ENCODE peak calls at places on chromosomes 3 and 15, in four cellular contexts. L is tibial artery; V is Jurkat, Clone E6-1; N is Peyer's patch. C is an unnamed sample.

GRCh38 chr3:105042586-105042985 is 324.1 kb upstream of the ALCAM start:
- DNase-seq in L (no peak), V (no peak), N (no peak), C (no peak)

GRCh38 chr3:78741066-78741645 is 1026.6 kb downstream of the ROBO1 start:
- DNase-seq in L (no peak), V (no peak), N (no peak), C (peak)

GRCh38 chr15:90826886-90827435 is 41.4 kb upstream of the FURIN start:
- DNase-seq in L (no peak), V (no peak), N (no peak), C (no peak)

GRCh38 chr15:38169982-38170381 is 82.7 kb upstream of the SPRED1 start:
- DNase-seq in L (no peak), V (no peak), N (no peak), C (no peak)

GRCh38 chr15:70266412-70267089 is 168.8 kb upstream of the TLE3 start:
- DNase-seq in L (peak), V (no peak), N (peak), C (no peak)

GRCh38 chr15:38535451-38536200 is 29.0 kb downstream of the RASGRP1 start:
- DNase-seq in L (no peak), V (no peak), N (no peak), C (no peak)

GRCh38 chr15:92954578-92954977 is 54.5 kb downstream of the CHD2 start:
- DNase-seq in L (no peak), V (peak), N (no peak), C (peak)

GRCh38 chr3:184523825-184524615 is 37.6 kb upstream of the EPHB3 start:
- DNase-seq in L (no peak), V (no peak), N (no peak), C (no peak)

GRCh38 chr15:93072440-93073394 is 16.3 kb downstream of the RGMA start:
- DNase-seq in L (peak), V (no peak), N (no peak), C (no peak)

GRCh38 chr15:47194718-47195117 is 522.6 kb upstream of the SEMA6D start:
- DNase-seq in L (no peak), V (peak), N (no peak), C (peak)

GRCh38 chr3:113912551-113913246 is 35.1 kb upstream of the ZDHHC23 start:
- DNase-seq in L (no peak), V (peak), N (no peak), C (peak)

GRCh38 chr15:61050844-61051569 is 178.1 kb downstream of the RORA start:
- DNase-seq in L (no peak), V (no peak), N (no peak), C (no peak)

GRCh38 chr15:43093026-43093425 is 12.8 kb downstream of the UBR1 start:
- DNase-seq in L (no peak), V (no peak), N (no peak), C (no peak)

GRCh38 chr15:38112406-38112805 is 140.2 kb upstream of the SPRED1 start:
- DNase-seq in L (no peak), V (no peak), N (no peak), C (no peak)

GRCh38 chr3:124352143-124352528 is 360.2 kb upstream of the ROPN1 start:
- DNase-seq in L (no peak), V (no peak), N (no peak), C (no peak)

GRCh38 chr15:74399511-74400312 is 32.3 kb upstream of the CYP11A1 start:
- DNase-seq in L (no peak), V (peak), N (peak), C (peak)

GRCh38 chr15:41511331-41512077 is 2.1 kb downstream of the LTK start:
- DNase-seq in L (no peak), V (no peak), N (no peak), C (no peak)
- H3K4me3 ChIP-seq in L (no peak), V (no peak), N (peak), C (no peak)

GRCh38 chr3:109806929-109807328 is 469.6 kb upstream of the DPPA4 start:
- DNase-seq in L (no peak), V (peak), N (no peak), C (peak)
- H3K4me3 ChIP-seq in L (no peak), V (no peak), N (no peak), C (no peak)

GRCh38 chr3:177944228-177944661 is 592.0 kb upstream of the KCNMB2 start:
- DNase-seq in L (no peak), V (peak), N (no peak), C (peak)
- H3K4me3 ChIP-seq in L (no peak), V (no peak), N (no peak), C (no peak)

GRCh38 chr3:180036092-180036677 is 552 bp downstream of the PEX5L start:
- DNase-seq in L (no peak), V (no peak), N (no peak), C (no peak)
- H3K4me3 ChIP-seq in L (no peak), V (peak), N (peak), C (no peak)

DNA sequence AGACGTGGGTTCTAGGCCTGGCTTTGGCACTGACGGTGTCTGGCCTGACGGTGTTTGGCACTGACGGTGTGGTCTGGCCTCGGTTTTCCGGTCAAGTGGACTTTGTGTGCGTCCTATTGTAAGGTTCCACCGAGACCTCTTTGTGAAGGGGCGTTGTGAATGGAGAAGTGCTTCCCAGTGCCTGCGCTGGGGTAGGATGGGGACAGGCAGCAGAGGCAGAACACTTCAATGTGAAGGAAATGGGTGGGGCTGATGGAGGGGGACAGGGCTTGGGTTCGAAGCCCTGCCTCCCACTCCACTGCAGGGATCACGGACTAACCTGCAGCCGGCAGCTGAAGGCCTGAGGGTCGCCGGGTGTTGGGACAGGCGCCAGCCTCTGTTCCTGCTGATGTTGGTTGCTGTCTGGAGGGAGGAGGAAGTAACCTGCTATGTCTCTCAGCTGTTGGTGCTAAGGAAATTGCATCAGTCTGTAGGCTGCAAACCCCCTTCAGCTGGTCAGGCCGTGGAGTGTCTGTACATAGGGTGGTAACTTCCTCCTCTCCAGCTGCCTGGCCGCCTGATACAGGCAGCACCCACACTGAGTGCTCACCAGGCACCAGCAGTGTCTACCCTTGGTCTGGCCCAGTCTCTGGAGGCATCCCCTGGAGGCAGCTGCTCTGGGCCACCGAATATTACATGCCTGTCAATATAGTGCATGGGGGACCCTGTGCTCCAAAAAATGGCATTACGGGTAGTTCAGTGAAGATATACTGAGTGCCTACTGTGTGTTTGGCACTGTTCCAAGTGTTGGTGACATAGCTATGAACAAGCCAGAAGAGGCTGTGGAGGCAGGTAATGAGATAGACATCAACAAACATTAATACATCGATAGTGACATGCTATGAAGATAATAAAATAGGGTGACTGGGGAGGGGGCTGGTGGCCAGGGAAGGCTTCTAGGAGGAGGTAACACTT is 1.1 kb downstream of the TM6SF1 start:
- DNase-seq in L (peak), V (peak), N (no peak), C (peak)
- H3K4me3 ChIP-seq in L (peak), V (peak), N (peak), C (peak)

DNA sequence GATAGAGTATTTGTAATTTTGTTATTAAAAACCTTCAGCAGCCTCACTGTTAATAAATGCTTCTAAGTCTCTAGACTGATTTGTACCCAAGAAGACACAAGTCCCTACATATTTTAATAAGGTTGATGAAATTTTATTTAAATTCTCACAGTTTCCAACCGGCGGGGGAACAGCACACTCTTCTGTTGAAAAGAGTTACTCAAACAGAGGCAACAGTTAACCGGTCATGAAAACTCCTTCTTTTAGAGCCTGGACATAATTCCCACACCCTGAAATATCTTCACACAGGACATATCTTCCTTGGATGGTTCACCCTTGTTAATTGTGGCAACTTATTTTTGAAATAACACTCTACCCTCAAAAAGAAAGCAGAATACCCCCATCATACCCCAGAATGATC is 278.8 kb downstream of the FOXP1 start:
- DNase-seq in L (no peak), V (no peak), N (peak), C (no peak)
- H3K4me3 ChIP-seq in L (peak), V (no peak), N (peak), C (no peak)

DNA sequence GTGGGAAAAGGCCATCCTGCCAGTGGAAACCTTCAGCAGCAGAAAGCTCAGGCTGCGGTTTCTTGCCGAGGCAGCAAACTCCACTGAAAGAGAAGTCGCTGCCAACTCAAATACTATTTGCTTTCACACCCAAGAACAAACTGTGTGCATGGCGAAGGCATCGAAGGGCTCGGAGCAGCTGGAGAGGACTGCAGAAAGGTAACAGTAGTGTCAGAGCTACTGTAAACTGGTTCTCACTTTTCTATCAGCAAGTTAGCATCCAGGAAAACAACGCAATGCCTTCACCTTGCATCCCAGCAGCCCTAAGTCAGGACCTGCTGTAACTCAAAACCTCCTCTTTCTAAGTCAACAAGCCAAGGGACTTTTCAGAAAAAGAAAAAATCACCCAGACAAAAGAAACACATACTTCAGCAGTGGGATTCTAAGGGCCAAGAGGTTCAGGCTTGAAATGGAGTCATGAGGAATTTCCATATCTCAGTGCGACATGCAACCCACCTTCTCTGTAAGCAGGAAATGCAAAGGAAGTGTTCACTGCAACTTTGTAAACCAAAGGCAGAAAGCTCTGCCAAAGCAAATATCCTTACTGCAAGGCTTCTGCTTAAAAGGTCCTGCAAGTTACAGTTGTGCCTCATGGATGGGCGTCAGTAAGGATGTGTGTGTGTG is 193.5 kb downstream of the FOXP1 start:
- DNase-seq in L (no peak), V (peak), N (peak), C (peak)
- H3K4me3 ChIP-seq in L (no peak), V (no peak), N (no peak), C (peak)

C was measured in OCI-LY7.